ENCODE peak calls at places on chromosome 7, in six cellular contexts. One of them, this sample, is unnamed.

GRCh38 chr7:96591159-96591899 is 118.3 kb downstream of the SEM1 start:
- DNase-seq in right lobe of liver: no peak
- DNase-seq in mesendoderm: no peak
- DNase-seq in adrenal gland: no peak
- DNase-seq in fibroblast of lung: no peak
- DNase-seq in psoas muscle: no peak
- DNase-seq in this sample: no peak

GRCh38 chr7:43220250-43220649 is 107.8 kb downstream of the HECW1 start:
- DNase-seq in right lobe of liver: no peak
- DNase-seq in mesendoderm: no peak
- DNase-seq in adrenal gland: no peak
- DNase-seq in fibroblast of lung: peak
- DNase-seq in psoas muscle: no peak
- DNase-seq in this sample: no peak

GRCh38 chr7:134452419-134452827 is 6.5 kb downstream of the AKR1B1 start:
- DNase-seq in right lobe of liver: no peak
- DNase-seq in mesendoderm: no peak
- DNase-seq in adrenal gland: peak
- DNase-seq in fibroblast of lung: no peak
- DNase-seq in psoas muscle: no peak
- DNase-seq in this sample: no peak

GRCh38 chr7:112546723-112547513 is 66.1 kb downstream of the LSMEM1 start:
- DNase-seq in right lobe of liver: no peak
- DNase-seq in mesendoderm: peak
- DNase-seq in adrenal gland: no peak
- DNase-seq in fibroblast of lung: no peak
- DNase-seq in psoas muscle: no peak
- DNase-seq in this sample: no peak

GRCh38 chr7:5541087-5541992 is 117.7 kb upstream of the TNRC18 start:
- DNase-seq in right lobe of liver: no peak
- DNase-seq in mesendoderm: no peak
- DNase-seq in adrenal gland: no peak
- DNase-seq in fibroblast of lung: no peak
- DNase-seq in psoas muscle: peak
- DNase-seq in this sample: no peak

GRCh38 chr7:92400013-92400412 is 47.3 kb upstream of the GATAD1 start:
- DNase-seq in right lobe of liver: no peak
- DNase-seq in mesendoderm: no peak
- DNase-seq in adrenal gland: no peak
- DNase-seq in fibroblast of lung: no peak
- DNase-seq in psoas muscle: no peak
- DNase-seq in this sample: no peak

GRCh38 chr7:96855691-96856090 is 146.0 kb upstream of the SEM1 start:
- DNase-seq in right lobe of liver: no peak
- DNase-seq in mesendoderm: no peak
- DNase-seq in adrenal gland: no peak
- DNase-seq in fibroblast of lung: no peak
- DNase-seq in psoas muscle: no peak
- DNase-seq in this sample: no peak

GRCh38 chr7:30886608-30887011 is 25.0 kb upstream of the AQP1 start:
- DNase-seq in right lobe of liver: no peak
- DNase-seq in mesendoderm: no peak
- DNase-seq in adrenal gland: no peak
- DNase-seq in fibroblast of lung: peak
- DNase-seq in psoas muscle: no peak
- DNase-seq in this sample: no peak

GRCh38 chr7:100484636-100485114 is 948 bp downstream of the NYAP1 start:
- DNase-seq in right lobe of liver: no peak
- DNase-seq in mesendoderm: no peak
- DNase-seq in adrenal gland: no peak
- DNase-seq in fibroblast of lung: no peak
- DNase-seq in psoas muscle: no peak
- DNase-seq in this sample: no peak

GRCh38 chr7:133550145-133550544 is 297.3 kb downstream of the EXOC4 start:
- DNase-seq in right lobe of liver: no peak
- DNase-seq in mesendoderm: no peak
- DNase-seq in adrenal gland: no peak
- DNase-seq in fibroblast of lung: no peak
- DNase-seq in psoas muscle: no peak
- DNase-seq in this sample: no peak

GRCh38 chr7:47743898-47744612 is 162.1 kb upstream of the TNS3 start:
- DNase-seq in right lobe of liver: no peak
- DNase-seq in mesendoderm: peak
- DNase-seq in adrenal gland: no peak
- DNase-seq in fibroblast of lung: peak
- DNase-seq in psoas muscle: no peak
- DNase-seq in this sample: no peak

GRCh38 chr7:124459101-124460052 is 306.2 kb downstream of the GPR37 start:
- DNase-seq in right lobe of liver: no peak
- DNase-seq in mesendoderm: no peak
- DNase-seq in adrenal gland: no peak
- DNase-seq in fibroblast of lung: peak
- DNase-seq in psoas muscle: no peak
- DNase-seq in this sample: no peak

GRCh38 chr7:155298288-155298833 is 683 bp downstream of the INSIG1 start:
- DNase-seq in right lobe of liver: peak
- DNase-seq in mesendoderm: peak
- DNase-seq in adrenal gland: peak
- DNase-seq in fibroblast of lung: no peak
- DNase-seq in psoas muscle: no peak
- DNase-seq in this sample: no peak

GRCh38 chr7:64876792-64877713 is 26.0 kb upstream of the ZNF273 start:
- DNase-seq in right lobe of liver: no peak
- DNase-seq in mesendoderm: peak
- DNase-seq in adrenal gland: peak
- DNase-seq in fibroblast of lung: no peak
- DNase-seq in psoas muscle: peak
- DNase-seq in this sample: no peak

GRCh38 chr7:33845991-33846509 is 59.3 kb upstream of the BMPER start:
- DNase-seq in right lobe of liver: no peak
- DNase-seq in mesendoderm: no peak
- DNase-seq in adrenal gland: peak
- DNase-seq in fibroblast of lung: peak
- DNase-seq in psoas muscle: no peak
- DNase-seq in this sample: no peak

GRCh38 chr7:44980393-44981034 is 1.7 kb upstream of the MYO1G start:
- DNase-seq in right lobe of liver: no peak
- DNase-seq in mesendoderm: no peak
- DNase-seq in adrenal gland: peak
- DNase-seq in fibroblast of lung: peak
- DNase-seq in psoas muscle: no peak
- DNase-seq in this sample: no peak

GRCh38 chr7:1388936-1389335 is 70.3 kb downstream of the MICALL2 start:
- DNase-seq in right lobe of liver: no peak
- DNase-seq in mesendoderm: no peak
- DNase-seq in adrenal gland: no peak
- DNase-seq in fibroblast of lung: no peak
- DNase-seq in psoas muscle: no peak
- DNase-seq in this sample: no peak

GRCh38 chr7:86747698-86748097 is 104.0 kb downstream of the GRM3 start:
- DNase-seq in right lobe of liver: no peak
- DNase-seq in mesendoderm: peak
- DNase-seq in adrenal gland: no peak
- DNase-seq in fibroblast of lung: no peak
- DNase-seq in psoas muscle: no peak
- DNase-seq in this sample: no peak

GRCh38 chr7:12373580-12374263 is 29.9 kb downstream of the VWDE start:
- DNase-seq in right lobe of liver: no peak
- DNase-seq in mesendoderm: no peak
- DNase-seq in adrenal gland: no peak
- DNase-seq in fibroblast of lung: peak
- DNase-seq in psoas muscle: no peak
- DNase-seq in this sample: no peak

GRCh38 chr7:135672560-135673359 is 10.4 kb downstream of the STMP1 start:
- DNase-seq in right lobe of liver: no peak
- DNase-seq in mesendoderm: peak
- DNase-seq in adrenal gland: peak
- DNase-seq in fibroblast of lung: peak
- DNase-seq in psoas muscle: no peak
- DNase-seq in this sample: no peak

GRCh38 chr7:122535086-122535485 is 163.8 kb downstream of the RNF133 start:
- DNase-seq in right lobe of liver: no peak
- DNase-seq in mesendoderm: no peak
- DNase-seq in adrenal gland: no peak
- DNase-seq in fibroblast of lung: no peak
- DNase-seq in psoas muscle: no peak
- DNase-seq in this sample: no peak

GRCh38 chr7:23864984-23865383 is 155.0 kb downstream of the STK31 start:
- DNase-seq in right lobe of liver: no peak
- DNase-seq in mesendoderm: no peak
- DNase-seq in adrenal gland: no peak
- DNase-seq in fibroblast of lung: peak
- DNase-seq in psoas muscle: no peak
- DNase-seq in this sample: no peak

GRCh38 chr7:95322396-95322795 is 1.9 kb downstream of the PON1 start:
- DNase-seq in right lobe of liver: no peak
- DNase-seq in mesendoderm: no peak
- DNase-seq in adrenal gland: no peak
- DNase-seq in fibroblast of lung: no peak
- DNase-seq in psoas muscle: no peak
- DNase-seq in this sample: no peak

GRCh38 chr7:31938650-31939049 is 131.6 kb downstream of the PDE1C start:
- DNase-seq in right lobe of liver: no peak
- DNase-seq in mesendoderm: no peak
- DNase-seq in adrenal gland: no peak
- DNase-seq in fibroblast of lung: no peak
- DNase-seq in psoas muscle: no peak
- DNase-seq in this sample: no peak

GRCh38 chr7:93014410-93014809 is 103.4 kb downstream of the SAMD9 start:
- DNase-seq in right lobe of liver: no peak
- DNase-seq in mesendoderm: no peak
- DNase-seq in adrenal gland: no peak
- DNase-seq in fibroblast of lung: no peak
- DNase-seq in psoas muscle: no peak
- DNase-seq in this sample: no peak

GRCh38 chr7:44374007-44374763 is 48.8 kb upstream of the CAMK2B start:
- DNase-seq in right lobe of liver: no peak
- DNase-seq in mesendoderm: no peak
- DNase-seq in adrenal gland: no peak
- DNase-seq in fibroblast of lung: no peak
- DNase-seq in psoas muscle: no peak
- DNase-seq in this sample: no peak

GRCh38 chr7:46649896-46650295 is 728.8 kb upstream of the IGFBP3 start:
- DNase-seq in right lobe of liver: no peak
- DNase-seq in mesendoderm: no peak
- DNase-seq in adrenal gland: no peak
- DNase-seq in fibroblast of lung: no peak
- DNase-seq in psoas muscle: no peak
- DNase-seq in this sample: no peak

GRCh38 chr7:55569797-55570196 is 2.5 kb downstream of the VOPP1 start:
- DNase-seq in right lobe of liver: no peak
- DNase-seq in mesendoderm: peak
- DNase-seq in adrenal gland: no peak
- DNase-seq in fibroblast of lung: no peak
- DNase-seq in psoas muscle: no peak
- DNase-seq in this sample: no peak

GRCh38 chr7:155303039-155303593 is 5.4 kb downstream of the INSIG1 start:
- DNase-seq in right lobe of liver: peak
- DNase-seq in mesendoderm: no peak
- DNase-seq in adrenal gland: no peak
- DNase-seq in fibroblast of lung: no peak
- DNase-seq in psoas muscle: no peak
- DNase-seq in this sample: no peak

GRCh38 chr7:151416921-151417320 is 7.1 kb upstream of the WDR86 start:
- DNase-seq in right lobe of liver: no peak
- DNase-seq in mesendoderm: no peak
- DNase-seq in adrenal gland: no peak
- DNase-seq in fibroblast of lung: peak
- DNase-seq in psoas muscle: no peak
- DNase-seq in this sample: no peak
- H3K27ac ChIP-seq in right lobe of liver: no peak
- H3K27ac ChIP-seq in mesendoderm: no peak
- H3K27ac ChIP-seq in adrenal gland: peak
- H3K27ac ChIP-seq in fibroblast of lung: no peak
- H3K27ac ChIP-seq in psoas muscle: no peak
- H3K27ac ChIP-seq in this sample: no peak

DNA sequence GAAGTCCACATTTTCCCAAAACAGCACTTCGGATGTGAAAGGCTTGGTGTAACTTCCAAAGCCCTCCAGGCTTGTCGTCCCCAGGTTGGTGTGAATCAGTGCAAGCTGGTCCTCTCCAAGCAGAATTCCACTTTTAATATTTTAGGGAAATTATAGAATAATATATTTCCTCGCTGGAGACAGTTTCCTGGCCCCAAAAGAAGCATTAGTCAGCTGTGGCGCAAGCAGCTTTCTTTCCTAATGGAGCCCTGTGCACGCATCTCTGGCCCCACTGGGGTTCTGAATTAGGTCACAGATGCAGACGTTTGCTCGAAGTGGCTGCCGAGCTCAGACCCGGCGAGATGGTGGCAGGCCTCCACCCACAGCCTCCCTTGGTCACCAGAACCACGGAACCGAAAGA is 33.3 kb upstream of the MNX1 start:
- DNase-seq in right lobe of liver: no peak
- DNase-seq in mesendoderm: no peak
- DNase-seq in adrenal gland: peak
- DNase-seq in fibroblast of lung: peak
- DNase-seq in psoas muscle: peak
- DNase-seq in this sample: no peak
- H3K27ac ChIP-seq in right lobe of liver: no peak
- H3K27ac ChIP-seq in mesendoderm: no peak
- H3K27ac ChIP-seq in adrenal gland: no peak
- H3K27ac ChIP-seq in fibroblast of lung: no peak
- H3K27ac ChIP-seq in psoas muscle: no peak
- H3K27ac ChIP-seq in this sample: no peak

DNA sequence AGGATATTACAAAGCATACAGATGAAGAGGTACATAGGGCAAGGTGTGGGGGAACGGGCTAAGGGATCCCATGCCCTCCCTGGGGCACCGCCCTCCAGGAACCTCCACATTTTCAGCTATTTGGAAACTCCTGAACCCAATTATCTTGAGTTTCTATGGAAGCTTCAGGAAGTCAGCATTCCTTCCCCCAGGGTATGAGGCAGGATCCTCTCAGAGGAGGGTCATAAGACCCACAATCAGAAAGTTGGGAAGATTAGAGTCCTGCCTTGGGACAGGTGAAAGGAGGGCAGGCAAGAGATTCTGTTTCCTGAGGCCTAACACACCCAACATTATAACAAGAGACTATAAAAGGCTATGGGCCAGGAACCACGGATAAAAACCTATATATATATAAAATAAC is 98.0 kb downstream of the RALA start:
- DNase-seq in right lobe of liver: no peak
- DNase-seq in mesendoderm: peak
- DNase-seq in adrenal gland: no peak
- DNase-seq in fibroblast of lung: no peak
- DNase-seq in psoas muscle: no peak
- DNase-seq in this sample: no peak
- H3K27ac ChIP-seq in right lobe of liver: no peak
- H3K27ac ChIP-seq in mesendoderm: no peak
- H3K27ac ChIP-seq in adrenal gland: no peak
- H3K27ac ChIP-seq in fibroblast of lung: no peak
- H3K27ac ChIP-seq in psoas muscle: no peak
- H3K27ac ChIP-seq in this sample: no peak

DNA sequence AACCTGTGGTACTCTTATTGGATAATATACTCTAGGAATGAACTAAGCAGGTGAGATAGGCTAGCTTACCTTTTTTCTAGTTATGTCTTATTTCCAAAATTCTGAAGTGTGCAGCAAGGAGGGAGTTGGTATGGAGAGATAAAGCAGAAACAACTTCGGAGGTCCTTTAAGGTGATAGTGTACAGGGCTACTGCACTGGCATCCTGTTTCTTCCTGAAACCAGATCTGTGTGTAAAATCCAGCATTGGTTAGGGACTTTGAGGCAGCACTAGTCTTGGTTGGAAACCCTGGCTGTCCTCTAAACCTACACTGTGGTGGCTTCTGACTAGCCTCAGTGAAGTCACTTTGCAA is 66.9 kb upstream of the STRIP2 start:
- DNase-seq in right lobe of liver: no peak
- DNase-seq in mesendoderm: no peak
- DNase-seq in adrenal gland: no peak
- DNase-seq in fibroblast of lung: no peak
- DNase-seq in psoas muscle: no peak
- DNase-seq in this sample: no peak
- H3K27ac ChIP-seq in right lobe of liver: no peak
- H3K27ac ChIP-seq in mesendoderm: no peak
- H3K27ac ChIP-seq in adrenal gland: no peak
- H3K27ac ChIP-seq in fibroblast of lung: no peak
- H3K27ac ChIP-seq in psoas muscle: peak
- H3K27ac ChIP-seq in this sample: no peak